ENCODE peak calls at places on chromosomes 12 and 14, in eight cellular contexts. S, G, Q, U, H, T, D and M are unnamed samples.

GRCh38 chr12:129886541-129886940 is 17.3 kb downstream of the TMEM132D start:
- DNase-seq in S (no peak), G (no peak), Q (no peak), U (no peak), H (no peak), T (no peak), D (no peak), M (no peak)

GRCh38 chr14:85528882-85529585 is 910 bp upstream of the FLRT2 start:
- DNase-seq in S (peak), G (peak), Q (no peak), U (peak), H (no peak), T (no peak), D (no peak), M (peak)

GRCh38 chr12:108862588-108862959 is 5.2 kb upstream of the SSH1 start:
- DNase-seq in S (no peak), G (no peak), Q (no peak), U (no peak), H (no peak), T (no peak), D (no peak), M (no peak)

GRCh38 chr12:53004582-53004981 is 1.7 kb upstream of the EIF4B start:
- DNase-seq in S (no peak), G (no peak), Q (no peak), U (peak), H (no peak), T (no peak), D (no peak), M (peak)

GRCh38 chr14:86714153-86714552 is 1184.2 kb downstream of the FLRT2 start:
- DNase-seq in S (no peak), G (no peak), Q (no peak), U (no peak), H (no peak), T (no peak), D (no peak), M (no peak)

GRCh38 chr12:119369907-119370546 is 35.5 kb downstream of the CCDC60 start:
- DNase-seq in S (no peak), G (no peak), Q (no peak), U (no peak), H (no peak), T (no peak), D (no peak), M (no peak)

GRCh38 chr14:70919774-70920173 is 12.5 kb downstream of the PCNX1 start:
- DNase-seq in S (peak), G (no peak), Q (no peak), U (peak), H (no peak), T (no peak), D (no peak), M (peak)

GRCh38 chr14:44767646-44768173 is 194.0 kb downstream of the KLHL28 start:
- DNase-seq in S (no peak), G (no peak), Q (no peak), U (no peak), H (no peak), T (no peak), D (no peak), M (no peak)

GRCh38 chr12:9636807-9637206 is 29.1 kb upstream of the KLRB1 start:
- DNase-seq in S (no peak), G (no peak), Q (no peak), U (no peak), H (no peak), T (no peak), D (no peak), M (no peak)

GRCh38 chr14:91352101-91352500 is 65.5 kb downstream of the CCDC88C start:
- DNase-seq in S (peak), G (peak), Q (no peak), U (peak), H (no peak), T (no peak), D (no peak), M (peak)

GRCh38 chr14:69796797-69797500 is at the start of gene SLC10A1:
- DNase-seq in S (no peak), G (no peak), Q (no peak), U (no peak), H (no peak), T (peak), D (no peak), M (no peak)

GRCh38 chr12:90274407-90274806 is 565.8 kb upstream of the ATP2B1 start:
- DNase-seq in S (no peak), G (no peak), Q (no peak), U (no peak), H (no peak), T (no peak), D (no peak), M (no peak)

GRCh38 chr12:49838973-49839633 is 3.8 kb downstream of the BCDIN3D start:
- DNase-seq in S (peak), G (no peak), Q (no peak), U (peak), H (no peak), T (no peak), D (peak), M (peak)

GRCh38 chr12:117069926-117070900 is 29.0 kb downstream of the TESC start:
- DNase-seq in S (no peak), G (peak), Q (no peak), U (no peak), H (no peak), T (no peak), D (no peak), M (no peak)

GRCh38 chr12:102195826-102196225 is 1.8 kb downstream of the PMCH start:
- DNase-seq in S (no peak), G (no peak), Q (no peak), U (no peak), H (no peak), T (no peak), D (no peak), M (no peak)

GRCh38 chr12:62711626-62712305 is 223.2 kb downstream of the PPM1H start:
- DNase-seq in S (peak), G (no peak), Q (no peak), U (no peak), H (no peak), T (no peak), D (no peak), M (no peak)

GRCh38 chr12:49974231-49974675 is 1.5 kb downstream of the AQP6 start:
- DNase-seq in S (peak), G (peak), Q (peak), U (peak), H (peak), T (peak), D (no peak), M (peak)

GRCh38 chr14:103078420-103078749 is 5.6 kb upstream of the LBHD2 start:
- DNase-seq in S (peak), G (peak), Q (peak), U (peak), H (no peak), T (peak), D (peak), M (peak)

GRCh38 chr12:92297932-92298681 is 152.5 kb upstream of the BTG1 start:
- DNase-seq in S (peak), G (no peak), Q (peak), U (peak), H (no peak), T (no peak), D (no peak), M (peak)

GRCh38 chr14:105938959-105939358 is 412.6 kb downstream of the TMEM121 start:
- DNase-seq in S (no peak), G (no peak), Q (no peak), U (no peak), H (no peak), T (no peak), D (no peak), M (no peak)

GRCh38 chr14:105935384-105935783 is 409.0 kb downstream of the TMEM121 start:
- DNase-seq in S (no peak), G (no peak), Q (no peak), U (no peak), H (peak), T (no peak), D (no peak), M (no peak)

GRCh38 chr14:105939810-105940508 is 413.6 kb downstream of the TMEM121 start:
- DNase-seq in S (no peak), G (no peak), Q (no peak), U (no peak), H (peak), T (no peak), D (no peak), M (no peak)

GRCh38 chr14:105938055-105938863 is 411.9 kb downstream of the TMEM121 start:
- DNase-seq in S (no peak), G (no peak), Q (no peak), U (no peak), H (peak), T (no peak), D (no peak), M (no peak)

DNA sequence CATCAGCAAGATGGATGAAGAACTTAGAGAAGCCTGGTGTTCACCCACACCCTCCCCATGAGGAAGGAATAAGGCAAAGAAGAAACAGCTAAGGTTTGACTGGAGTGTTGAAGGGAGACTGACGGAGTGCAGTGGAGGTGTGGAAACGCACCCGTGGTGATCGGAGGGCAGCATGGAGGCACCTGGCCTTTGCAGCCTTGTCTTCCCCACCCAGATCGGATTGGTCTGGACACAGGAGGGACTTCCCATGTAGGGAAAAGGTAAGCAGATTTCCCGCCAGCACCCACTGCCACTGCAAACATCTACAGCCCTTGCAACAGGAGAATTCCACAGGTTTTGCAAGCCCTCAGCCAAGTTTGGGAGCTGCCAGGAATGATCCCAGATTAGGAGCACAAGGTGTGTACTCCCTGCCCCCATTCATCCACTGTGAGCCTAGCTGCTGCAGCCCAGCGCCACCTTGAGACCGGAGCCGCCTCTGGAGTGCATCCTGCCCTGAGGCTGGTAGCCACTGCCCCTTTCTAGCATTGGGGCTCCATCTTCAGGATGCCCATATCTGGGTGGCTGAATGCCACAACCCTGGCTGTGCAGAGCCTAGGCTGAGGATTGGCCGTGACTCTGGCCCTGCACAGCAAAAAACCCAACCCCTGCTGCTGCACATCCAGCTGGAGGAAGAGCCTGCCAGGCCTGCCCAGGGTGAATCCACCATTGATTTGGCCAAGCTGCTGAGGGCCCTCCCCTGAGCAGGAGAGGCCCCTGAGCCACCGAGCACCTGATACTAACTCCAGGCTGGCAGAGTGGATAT is 411.1 kb downstream of the TMEM121 start:
- DNase-seq in S (no peak), G (no peak), Q (no peak), U (no peak), H (peak), T (peak), D (no peak), M (no peak)
- TF ChIP-seq CTCF in S (no peak), G (no peak), Q (no peak), U (no peak), H (no peak), T (no peak), D (no peak), M (no peak)

GRCh38 chr12:113077859-113078256 is 21.3 kb downstream of the DTX1 start:
- DNase-seq in S (no peak), G (peak), Q (no peak), U (no peak), H (no peak), T (no peak), D (no peak), M (no peak)
- H3K4me3 ChIP-seq in S (no peak), G (no peak), Q (no peak), U (no peak), H (no peak), T (no peak), D (peak), M (no peak)

GRCh38 chr14:50001146-50001998 is 108.5 kb downstream of the ARF6 start:
- DNase-seq in S (peak), G (peak), Q (peak), U (no peak), H (peak), T (peak), D (peak), M (peak)

GRCh38 chr14:49999826-50000214 is 106.9 kb downstream of the ARF6 start:
- DNase-seq in S (no peak), G (no peak), Q (no peak), U (no peak), H (no peak), T (no peak), D (no peak), M (no peak)

GRCh38 chr14:49999216-49999761 is 106.4 kb downstream of the ARF6 start:
- DNase-seq in S (peak), G (peak), Q (peak), U (peak), H (no peak), T (peak), D (peak), M (peak)

GRCh38 chr14:50001999-50002925 is 109.4 kb downstream of the ARF6 start:
- DNase-seq in S (no peak), G (peak), Q (peak), U (no peak), H (no peak), T (no peak), D (no peak), M (no peak)

DNA sequence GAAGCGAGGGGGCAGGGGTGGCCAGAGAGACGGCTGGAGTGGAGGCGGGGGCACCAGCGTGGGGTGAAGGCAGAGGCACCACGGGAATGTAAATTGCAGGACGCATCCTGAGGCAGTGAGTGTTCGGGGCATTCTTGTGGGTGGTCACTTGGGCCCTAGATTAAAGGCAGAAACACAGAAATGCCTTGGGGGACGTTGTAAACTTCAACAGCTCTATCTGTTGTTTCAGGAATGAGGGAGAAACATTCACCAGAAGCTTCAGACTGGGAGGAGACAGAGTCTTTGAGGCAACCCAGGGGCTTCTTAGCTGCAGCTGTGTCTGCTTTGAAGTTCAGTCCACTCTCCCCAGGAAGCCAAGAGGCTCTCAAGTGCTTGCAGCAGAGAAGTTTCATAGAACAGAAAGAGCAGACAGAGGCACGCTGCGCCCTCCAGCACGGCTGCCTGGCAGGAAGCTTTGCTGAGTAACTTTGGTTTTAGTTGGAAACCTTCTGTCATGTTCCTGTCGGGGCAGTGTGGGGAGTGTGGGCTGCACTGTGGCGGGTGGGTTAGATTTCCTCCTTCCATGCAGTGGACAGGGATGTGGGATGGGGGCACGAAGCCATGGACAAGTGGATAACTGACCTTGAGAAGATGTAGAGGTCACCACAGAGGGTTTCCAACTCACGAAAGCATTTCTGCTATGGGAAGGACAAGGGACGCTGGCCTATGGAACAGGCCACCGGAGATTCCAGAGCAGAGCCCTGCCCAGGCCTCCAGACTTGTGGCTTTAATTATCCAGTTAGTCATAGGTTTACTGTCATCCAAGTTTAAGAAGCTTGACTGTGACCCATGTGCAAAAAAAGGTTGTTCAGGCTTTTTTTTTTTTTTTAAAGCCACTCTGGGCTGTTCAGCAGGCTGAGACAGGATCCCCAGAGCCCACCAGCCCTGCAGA is 107.6 kb downstream of the ARF6 start:
- DNase-seq in S (peak), G (peak), Q (peak), U (peak), H (no peak), T (peak), D (no peak), M (peak)
- TF ChIP-seq CTCF in S (no peak), G (no peak), Q (no peak), U (no peak), H (no peak), T (no peak), D (no peak), M (peak)

GRCh38 chr12:132560831-132561783 is 49.3 kb downstream of the LRCOL1 start:
- DNase-seq in S (peak), G (no peak), Q (no peak), U (peak), H (no peak), T (no peak), D (peak), M (peak)
- H3K4me3 ChIP-seq in S (peak), G (no peak), Q (peak), U (peak), H (peak), T (peak), D (peak), M (peak)

DNA sequence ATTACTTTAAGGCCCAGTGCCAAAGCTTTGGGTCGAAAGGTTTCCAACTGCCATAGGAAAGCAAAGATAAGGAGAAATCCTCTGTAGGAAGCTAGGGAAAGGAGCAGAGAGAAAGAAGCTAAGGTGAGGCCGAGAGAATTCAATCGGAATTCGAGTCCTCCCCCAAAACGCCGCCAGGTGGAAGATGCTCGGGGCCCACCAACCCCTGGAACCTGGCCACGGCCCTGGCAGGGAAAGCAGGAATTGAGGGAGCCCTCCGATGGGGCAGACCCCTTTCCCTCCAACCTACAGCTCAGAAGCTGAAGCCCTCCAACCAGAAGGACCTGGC is 498 bp downstream of the GMFB start:
- DNase-seq in S (no peak), G (no peak), Q (no peak), U (no peak), H (no peak), T (no peak), D (no peak), M (no peak)
- TF ChIP-seq CTCF in S (peak), G (no peak), Q (peak), U (peak), H (no peak), T (no peak), D (no peak), M (peak)

GRCh38 chr12:6430124-6430989 is 14.4 kb upstream of the CD27 start:
- DNase-seq in S (peak), G (peak), Q (peak), U (peak), H (peak), T (peak), D (peak), M (peak)
- H3K4me3 ChIP-seq in S (no peak), G (peak), Q (peak), U (peak), H (peak), T (no peak), D (no peak), M (peak)

GRCh38 chr14:20195911-20196310 is 5.2 kb downstream of the OR11G2 start:
- DNase-seq in S (no peak), G (no peak), Q (no peak), U (no peak), H (no peak), T (no peak), D (no peak), M (no peak)
- TF ChIP-seq CTCF in S (no peak), G (no peak), Q (no peak), U (no peak), H (no peak), T (no peak), D (no peak), M (no peak)

DNA sequence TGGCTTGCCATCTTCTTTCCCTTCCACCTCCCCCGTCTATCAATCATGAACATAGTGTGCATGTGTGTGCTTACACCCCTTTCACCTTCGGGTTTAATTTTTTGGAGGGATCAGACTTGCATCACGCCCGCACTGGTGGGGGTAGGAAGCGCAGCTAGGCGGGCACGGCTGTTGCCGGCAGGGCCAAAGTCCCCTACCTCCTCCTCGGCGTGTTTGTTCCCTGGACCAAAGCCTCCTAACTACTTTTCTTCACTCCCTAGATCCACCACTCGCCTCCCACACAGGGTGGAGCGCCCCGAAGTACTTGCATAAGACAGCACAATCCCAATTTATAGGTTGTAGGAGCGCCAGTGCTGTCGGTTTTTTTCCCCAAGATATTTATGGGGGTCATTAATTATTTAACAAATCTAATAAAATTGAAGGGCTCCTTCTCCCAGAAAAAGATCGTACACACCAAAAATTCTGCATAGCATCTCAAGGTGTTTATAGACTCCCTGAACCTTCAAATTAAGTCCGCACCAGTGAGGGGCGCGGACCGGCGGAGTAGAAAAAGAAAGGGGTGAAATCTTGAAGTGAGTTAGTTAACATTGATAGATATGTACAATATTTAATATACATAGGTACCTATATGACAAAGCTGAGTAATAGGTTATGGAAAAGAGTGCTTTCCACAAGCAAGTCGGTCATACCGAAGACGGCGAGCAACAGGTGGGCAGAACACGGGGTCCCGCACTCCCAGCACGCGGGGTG is 714 bp downstream of the PKP2 start:
- DNase-seq in S (no peak), G (peak), Q (no peak), U (no peak), H (no peak), T (peak), D (peak), M (no peak)
- H3K4me3 ChIP-seq in S (peak), G (peak), Q (peak), U (peak), H (peak), T (peak), D (peak), M (peak)